ENCODE peak calls at places on chromosomes 1 and 21, in seven cellular contexts. One of them, this sample, is unnamed.

GRCh38 chr1:3363023-3363422 is 91.4 kb upstream of the ARHGEF16 start:
- DNase-seq in fibroblast of mammary gland: no peak
- DNase-seq in fibroblast of lung: no peak
- DNase-seq in fibroblast of pulmonary artery: no peak
- DNase-seq in stomach: no peak
- DNase-seq in esophagus squamous epithelium: no peak
- DNase-seq in BJ: no peak
- DNase-seq in this sample: no peak

GRCh38 chr1:74522143-74522542 is 9.7 kb upstream of the LRRC53 start:
- DNase-seq in fibroblast of mammary gland: no peak
- DNase-seq in fibroblast of lung: peak
- DNase-seq in fibroblast of pulmonary artery: no peak
- DNase-seq in stomach: no peak
- DNase-seq in esophagus squamous epithelium: no peak
- DNase-seq in BJ: no peak
- DNase-seq in this sample: no peak

GRCh38 chr1:55888685-55889317 is 673.6 kb upstream of the USP24 start:
- DNase-seq in fibroblast of mammary gland: no peak
- DNase-seq in fibroblast of lung: no peak
- DNase-seq in fibroblast of pulmonary artery: no peak
- DNase-seq in stomach: no peak
- DNase-seq in esophagus squamous epithelium: no peak
- DNase-seq in BJ: no peak
- DNase-seq in this sample: no peak

GRCh38 chr1:155043259-155043658 is 7.9 kb upstream of the ADAM15 start:
- DNase-seq in fibroblast of mammary gland: no peak
- DNase-seq in fibroblast of lung: no peak
- DNase-seq in fibroblast of pulmonary artery: no peak
- DNase-seq in stomach: peak
- DNase-seq in esophagus squamous epithelium: no peak
- DNase-seq in BJ: no peak
- DNase-seq in this sample: no peak

GRCh38 chr1:183780159-183780558 is 24.8 kb upstream of the RGL1 start:
- DNase-seq in fibroblast of mammary gland: no peak
- DNase-seq in fibroblast of lung: no peak
- DNase-seq in fibroblast of pulmonary artery: no peak
- DNase-seq in stomach: no peak
- DNase-seq in esophagus squamous epithelium: no peak
- DNase-seq in BJ: no peak
- DNase-seq in this sample: no peak

GRCh38 chr1:116374340-116375164 is 1.5 kb downstream of the ATP1A1 start:
- DNase-seq in fibroblast of mammary gland: no peak
- DNase-seq in fibroblast of lung: peak
- DNase-seq in fibroblast of pulmonary artery: no peak
- DNase-seq in stomach: no peak
- DNase-seq in esophagus squamous epithelium: no peak
- DNase-seq in BJ: no peak
- DNase-seq in this sample: peak

GRCh38 chr1:78607334-78607927 is 12.8 kb upstream of the IFI44L start:
- DNase-seq in fibroblast of mammary gland: peak
- DNase-seq in fibroblast of lung: peak
- DNase-seq in fibroblast of pulmonary artery: peak
- DNase-seq in stomach: no peak
- DNase-seq in esophagus squamous epithelium: no peak
- DNase-seq in BJ: no peak
- DNase-seq in this sample: no peak

GRCh38 chr1:11721301-11721700 is 14.6 kb upstream of the AGTRAP start:
- DNase-seq in fibroblast of mammary gland: no peak
- DNase-seq in fibroblast of lung: no peak
- DNase-seq in fibroblast of pulmonary artery: no peak
- DNase-seq in stomach: no peak
- DNase-seq in esophagus squamous epithelium: no peak
- DNase-seq in BJ: no peak
- DNase-seq in this sample: no peak

GRCh38 chr21:38229260-38229877 is 27.4 kb upstream of the KCNJ15 start:
- DNase-seq in fibroblast of mammary gland: peak
- DNase-seq in fibroblast of lung: no peak
- DNase-seq in fibroblast of pulmonary artery: peak
- DNase-seq in stomach: no peak
- DNase-seq in esophagus squamous epithelium: no peak
- DNase-seq in BJ: no peak
- DNase-seq in this sample: no peak

GRCh38 chr1:171438441-171438840 is 46.9 kb upstream of the PRRC2C start:
- DNase-seq in fibroblast of mammary gland: peak
- DNase-seq in fibroblast of lung: peak
- DNase-seq in fibroblast of pulmonary artery: peak
- DNase-seq in stomach: peak
- DNase-seq in esophagus squamous epithelium: no peak
- DNase-seq in BJ: peak
- DNase-seq in this sample: no peak

GRCh38 chr1:15168479-15168878 is 14.9 kb downstream of the TMEM51 start:
- DNase-seq in fibroblast of mammary gland: peak
- DNase-seq in fibroblast of lung: peak
- DNase-seq in fibroblast of pulmonary artery: peak
- DNase-seq in stomach: no peak
- DNase-seq in esophagus squamous epithelium: no peak
- DNase-seq in BJ: peak
- DNase-seq in this sample: no peak
- TF ChIP-seq CTCF in fibroblast of mammary gland: no peak
- TF ChIP-seq CTCF in fibroblast of lung: no peak
- TF ChIP-seq CTCF in fibroblast of pulmonary artery: peak
- TF ChIP-seq CTCF in stomach: no peak
- TF ChIP-seq CTCF in esophagus squamous epithelium: no peak
- TF ChIP-seq CTCF in BJ: no peak
- TF ChIP-seq CTCF in this sample: peak

GRCh38 chr1:6446665-6447015 is 19.3 kb downstream of the TNFRSF25 start:
- DNase-seq in fibroblast of mammary gland: no peak
- DNase-seq in fibroblast of lung: no peak
- DNase-seq in fibroblast of pulmonary artery: no peak
- DNase-seq in stomach: no peak
- DNase-seq in esophagus squamous epithelium: no peak
- DNase-seq in BJ: no peak
- DNase-seq in this sample: no peak

GRCh38 chr1:6450005-6450450 is 15.9 kb downstream of the TNFRSF25 start:
- DNase-seq in fibroblast of mammary gland: no peak
- DNase-seq in fibroblast of lung: no peak
- DNase-seq in fibroblast of pulmonary artery: no peak
- DNase-seq in stomach: no peak
- DNase-seq in esophagus squamous epithelium: no peak
- DNase-seq in BJ: no peak
- DNase-seq in this sample: no peak

GRCh38 chr1:6448749-6449631 is 17.0 kb downstream of the TNFRSF25 start:
- DNase-seq in fibroblast of mammary gland: no peak
- DNase-seq in fibroblast of lung: peak
- DNase-seq in fibroblast of pulmonary artery: no peak
- DNase-seq in stomach: peak
- DNase-seq in esophagus squamous epithelium: no peak
- DNase-seq in BJ: no peak
- DNase-seq in this sample: no peak

GRCh38 chr1:6447016-6447817 is 18.8 kb downstream of the TNFRSF25 start:
- DNase-seq in fibroblast of mammary gland: no peak
- DNase-seq in fibroblast of lung: no peak
- DNase-seq in fibroblast of pulmonary artery: no peak
- DNase-seq in stomach: no peak
- DNase-seq in esophagus squamous epithelium: no peak
- DNase-seq in BJ: no peak
- DNase-seq in this sample: peak

GRCh38 chr1:6447818-6448748 is 17.9 kb downstream of the TNFRSF25 start:
- DNase-seq in fibroblast of mammary gland: no peak
- DNase-seq in fibroblast of lung: no peak
- DNase-seq in fibroblast of pulmonary artery: no peak
- DNase-seq in stomach: no peak
- DNase-seq in esophagus squamous epithelium: no peak
- DNase-seq in BJ: no peak
- DNase-seq in this sample: no peak
- TF ChIP-seq CTCF in fibroblast of mammary gland: no peak
- TF ChIP-seq CTCF in fibroblast of lung: no peak
- TF ChIP-seq CTCF in fibroblast of pulmonary artery: no peak
- TF ChIP-seq CTCF in stomach: no peak
- TF ChIP-seq CTCF in esophagus squamous epithelium: no peak
- TF ChIP-seq CTCF in BJ: no peak
- TF ChIP-seq CTCF in this sample: no peak

DNA sequence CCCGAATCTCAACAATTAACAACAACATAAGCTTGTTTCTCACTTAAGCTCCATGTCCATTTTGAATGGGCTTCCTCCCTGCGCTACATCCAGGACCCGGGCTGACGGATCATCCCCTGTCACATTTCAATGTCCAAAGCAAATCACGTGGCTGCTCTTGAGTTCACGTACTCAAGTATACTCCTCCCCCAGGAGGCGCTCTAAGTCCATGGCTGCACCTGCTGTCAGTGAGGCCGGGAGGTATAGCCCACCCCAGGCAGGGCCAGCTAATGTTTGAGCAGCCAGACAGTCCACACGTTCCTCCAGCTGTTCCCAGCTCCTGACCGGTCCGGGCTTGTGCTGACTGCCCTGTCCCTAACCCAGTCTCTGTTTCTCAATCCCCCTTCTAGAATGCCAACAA is 220.8 kb downstream of the SLC35F3 start:
- DNase-seq in fibroblast of mammary gland: no peak
- DNase-seq in fibroblast of lung: peak
- DNase-seq in fibroblast of pulmonary artery: no peak
- DNase-seq in stomach: no peak
- DNase-seq in esophagus squamous epithelium: no peak
- DNase-seq in BJ: no peak
- DNase-seq in this sample: no peak
- TF ChIP-seq CTCF in fibroblast of mammary gland: no peak
- TF ChIP-seq CTCF in fibroblast of lung: no peak
- TF ChIP-seq CTCF in fibroblast of pulmonary artery: peak
- TF ChIP-seq CTCF in stomach: no peak
- TF ChIP-seq CTCF in esophagus squamous epithelium: peak
- TF ChIP-seq CTCF in BJ: peak
- TF ChIP-seq CTCF in this sample: peak

GRCh38 chr1:18041685-18042355 is 65.8 kb upstream of the IGSF21 start:
- DNase-seq in fibroblast of mammary gland: no peak
- DNase-seq in fibroblast of lung: no peak
- DNase-seq in fibroblast of pulmonary artery: no peak
- DNase-seq in stomach: no peak
- DNase-seq in esophagus squamous epithelium: no peak
- DNase-seq in BJ: no peak
- DNase-seq in this sample: no peak

GRCh38 chr1:18041107-18041506 is 66.5 kb upstream of the IGSF21 start:
- DNase-seq in fibroblast of mammary gland: no peak
- DNase-seq in fibroblast of lung: no peak
- DNase-seq in fibroblast of pulmonary artery: no peak
- DNase-seq in stomach: no peak
- DNase-seq in esophagus squamous epithelium: no peak
- DNase-seq in BJ: no peak
- DNase-seq in this sample: no peak

GRCh38 chr1:18035145-18035544 is 72.5 kb upstream of the IGSF21 start:
- DNase-seq in fibroblast of mammary gland: no peak
- DNase-seq in fibroblast of lung: no peak
- DNase-seq in fibroblast of pulmonary artery: no peak
- DNase-seq in stomach: no peak
- DNase-seq in esophagus squamous epithelium: no peak
- DNase-seq in BJ: no peak
- DNase-seq in this sample: no peak

GRCh38 chr1:18037651-18038050 is 69.9 kb upstream of the IGSF21 start:
- DNase-seq in fibroblast of mammary gland: no peak
- DNase-seq in fibroblast of lung: no peak
- DNase-seq in fibroblast of pulmonary artery: no peak
- DNase-seq in stomach: no peak
- DNase-seq in esophagus squamous epithelium: no peak
- DNase-seq in BJ: no peak
- DNase-seq in this sample: no peak

GRCh38 chr1:18038051-18038450 is 69.5 kb upstream of the IGSF21 start:
- DNase-seq in fibroblast of mammary gland: no peak
- DNase-seq in fibroblast of lung: no peak
- DNase-seq in fibroblast of pulmonary artery: no peak
- DNase-seq in stomach: no peak
- DNase-seq in esophagus squamous epithelium: no peak
- DNase-seq in BJ: no peak
- DNase-seq in this sample: no peak
- TF ChIP-seq CTCF in fibroblast of mammary gland: no peak
- TF ChIP-seq CTCF in fibroblast of lung: no peak
- TF ChIP-seq CTCF in fibroblast of pulmonary artery: no peak
- TF ChIP-seq CTCF in stomach: no peak
- TF ChIP-seq CTCF in esophagus squamous epithelium: no peak
- TF ChIP-seq CTCF in BJ: no peak
- TF ChIP-seq CTCF in this sample: no peak

DNA sequence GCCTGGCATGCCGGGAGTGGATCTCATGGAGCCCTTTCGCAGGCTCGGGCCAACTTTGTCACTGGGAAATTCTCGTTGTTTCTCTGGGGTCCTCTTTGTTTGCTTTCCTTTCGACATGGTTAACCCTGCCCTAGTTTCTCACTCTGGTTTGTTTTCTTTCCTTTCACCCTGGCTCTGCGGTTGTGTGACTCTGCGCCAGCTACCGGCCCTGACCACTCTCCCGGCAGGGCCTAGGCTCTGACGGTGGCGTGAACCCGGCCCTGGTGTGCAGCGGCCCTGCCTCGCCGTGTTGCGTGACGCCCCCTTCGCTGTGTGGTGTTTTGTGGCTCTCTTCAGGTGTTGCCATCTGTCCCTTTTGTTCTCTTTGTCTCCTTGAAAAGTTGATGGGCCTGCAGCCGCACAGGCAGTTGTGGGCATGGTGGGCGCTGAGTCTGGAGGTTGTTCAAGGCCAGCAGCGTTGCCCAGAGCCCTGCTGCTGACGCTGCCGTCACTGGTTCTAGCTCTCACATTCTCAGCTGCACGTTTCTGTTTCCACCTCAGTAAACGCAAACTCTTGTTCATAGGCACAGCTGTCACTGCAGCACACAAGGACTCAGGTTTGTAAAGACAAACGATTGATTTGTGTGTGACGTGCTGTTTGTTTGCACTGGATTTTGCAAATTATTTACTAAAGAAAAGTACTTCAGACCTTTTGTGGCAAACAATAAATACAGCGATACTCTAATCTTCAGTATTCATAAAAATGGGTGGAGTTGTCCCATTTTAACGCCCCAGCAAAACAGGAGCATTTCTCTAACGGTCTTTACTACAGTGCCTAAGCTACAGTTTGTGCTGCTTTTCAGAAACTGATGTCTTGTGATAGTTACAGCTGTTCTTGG is 64.5 kb upstream of the DIP2A start:
- DNase-seq in fibroblast of mammary gland: no peak
- DNase-seq in fibroblast of lung: peak
- DNase-seq in fibroblast of pulmonary artery: no peak
- DNase-seq in stomach: no peak
- DNase-seq in esophagus squamous epithelium: no peak
- DNase-seq in BJ: no peak
- DNase-seq in this sample: peak
- TF ChIP-seq CTCF in fibroblast of mammary gland: no peak
- TF ChIP-seq CTCF in fibroblast of lung: no peak
- TF ChIP-seq CTCF in fibroblast of pulmonary artery: no peak
- TF ChIP-seq CTCF in stomach: no peak
- TF ChIP-seq CTCF in esophagus squamous epithelium: no peak
- TF ChIP-seq CTCF in BJ: no peak
- TF ChIP-seq CTCF in this sample: no peak

GRCh38 chr1:16900771-16901170 is 5.0 kb downstream of the RNU1-2 start:
- DNase-seq in fibroblast of mammary gland: no peak
- DNase-seq in fibroblast of lung: no peak
- DNase-seq in fibroblast of pulmonary artery: peak
- DNase-seq in stomach: no peak
- DNase-seq in esophagus squamous epithelium: no peak
- DNase-seq in BJ: no peak
- DNase-seq in this sample: no peak
- TF ChIP-seq CTCF in fibroblast of mammary gland: peak
- TF ChIP-seq CTCF in fibroblast of lung: no peak
- TF ChIP-seq CTCF in fibroblast of pulmonary artery: peak
- TF ChIP-seq CTCF in stomach: no peak
- TF ChIP-seq CTCF in esophagus squamous epithelium: no peak
- TF ChIP-seq CTCF in BJ: peak
- TF ChIP-seq CTCF in this sample: peak

This sample was measured in chondrocyte.